ENCODE peak calls at places on chromosome 6, in nine cellular contexts. N, Y, Q, J, U, R, P, H and Z are unnamed samples.

GRCh38 chr6:33705268-33705885 is 6.1 kb downstream of the UQCC2 start:
- DNase-seq in Y (no peak), N (no peak), Q (no peak), U (no peak), R (no peak), J (no peak), P (no peak), H (no peak), Z (no peak)

GRCh38 chr6:53014744-53015143 is 19.7 kb upstream of the GSTA4 start:
- DNase-seq in J (no peak), N (no peak), U (no peak), H (no peak), R (no peak), Y (no peak), Q (no peak), P (no peak), Z (no peak)

GRCh38 chr6:67045076-67045475 is 1338.0 kb upstream of the EYS start:
- DNase-seq in Y (no peak), H (no peak), P (no peak), U (no peak), R (no peak), N (no peak), Q (no peak), J (no peak), Z (no peak)

GRCh38 chr6:4489538-4489937 is 286.7 kb upstream of the CDYL start:
- DNase-seq in R (no peak), Q (no peak), Y (no peak), H (no peak), N (no peak), P (no peak), U (no peak), J (no peak), Z (peak; percentile 10)

GRCh38 chr6:141402489-141402888 is 730.2 kb upstream of the GJE1 start:
- DNase-seq in R (no peak), H (no peak), N (no peak), U (no peak), Q (no peak), Y (no peak), J (no peak), P (no peak), Z (no peak)

GRCh38 chr6:40315055-40315454 is 272.1 kb downstream of the LRFN2 start:
- DNase-seq in Q (no peak), H (peak; percentile 81), N (no peak), Y (no peak), P (no peak), R (no peak), U (no peak), J (no peak), Z (no peak)

GRCh38 chr6:135880066-135880972 is 28.8 kb downstream of the PDE7B start:
- DNase-seq in Q (no peak), U (peak; percentile 49), P (no peak), R (no peak), Y (no peak), N (peak; percentile 77), H (no peak), J (peak; percentile 25), Z (no peak)

GRCh38 chr6:15690451-15690961 is 27.7 kb upstream of the DTNBP1 start:
- DNase-seq in H (no peak), Y (no peak), J (no peak), Q (no peak), U (no peak), P (no peak), R (no peak), N (no peak), Z (no peak)

GRCh38 chr6:166420351-166420750 is 37.6 kb upstream of the MPC1 start:
- DNase-seq in Y (no peak), H (peak; percentile 7), J (no peak), P (no peak), R (no peak), N (no peak), U (no peak), Q (peak; percentile 86), Z (no peak)

DNA sequence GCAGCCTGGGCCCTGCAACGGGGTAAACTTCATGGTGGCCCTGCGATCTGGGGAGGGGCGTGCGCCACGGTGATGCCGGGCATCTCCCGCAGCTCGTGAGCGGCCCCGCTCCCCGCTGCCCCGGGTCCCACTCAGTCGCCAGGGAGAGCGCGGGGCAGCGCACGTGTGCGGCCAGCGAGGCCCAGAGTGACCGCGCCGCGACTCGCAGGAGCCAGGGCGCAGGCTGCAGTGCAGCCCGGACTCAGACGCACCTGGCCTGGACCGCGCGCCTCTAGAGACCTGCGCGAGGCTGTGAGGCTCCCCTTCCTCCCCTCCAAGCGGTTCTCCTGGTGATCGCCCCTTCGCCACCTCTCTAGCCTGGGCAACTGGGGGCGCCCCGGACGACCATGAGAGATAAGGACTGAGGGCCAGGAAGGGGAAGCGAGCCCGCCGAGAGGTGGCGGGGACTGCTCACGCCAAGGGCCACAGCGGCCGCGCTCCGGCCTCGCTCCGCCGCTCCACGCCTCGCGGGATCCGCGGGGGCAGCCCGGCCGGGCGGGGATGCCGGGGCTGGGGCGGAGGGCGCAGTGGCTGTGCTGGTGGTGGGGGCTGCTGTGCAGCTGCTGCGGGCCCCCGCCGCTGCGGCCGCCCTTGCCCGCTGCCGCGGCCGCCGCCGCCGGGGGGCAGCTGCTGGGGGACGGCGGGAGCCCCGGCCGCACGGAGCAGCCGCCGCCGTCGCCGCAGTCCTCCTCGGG is 684 bp downstream of the BMP6 start:
- DNase-seq in R (no peak), J (peak; percentile 36), Y (no peak), N (peak; percentile 15), H (no peak), Q (no peak), U (no peak), P (no peak), Z (no peak)
- H3K4me3 ChIP-seq in R (no peak overlapping the region), J (peak overlapping the region; percentile 70), Y (peak overlapping the region; percentile 42), N (peak overlapping the region; percentile 51), H (peak overlapping the region; percentile 79), Q (peak overlapping the region; percentile 67), U (peak overlapping the region; percentile 51), P (peak overlapping the region; percentile 30), Z (peak overlapping the region; percentile 73)

DNA sequence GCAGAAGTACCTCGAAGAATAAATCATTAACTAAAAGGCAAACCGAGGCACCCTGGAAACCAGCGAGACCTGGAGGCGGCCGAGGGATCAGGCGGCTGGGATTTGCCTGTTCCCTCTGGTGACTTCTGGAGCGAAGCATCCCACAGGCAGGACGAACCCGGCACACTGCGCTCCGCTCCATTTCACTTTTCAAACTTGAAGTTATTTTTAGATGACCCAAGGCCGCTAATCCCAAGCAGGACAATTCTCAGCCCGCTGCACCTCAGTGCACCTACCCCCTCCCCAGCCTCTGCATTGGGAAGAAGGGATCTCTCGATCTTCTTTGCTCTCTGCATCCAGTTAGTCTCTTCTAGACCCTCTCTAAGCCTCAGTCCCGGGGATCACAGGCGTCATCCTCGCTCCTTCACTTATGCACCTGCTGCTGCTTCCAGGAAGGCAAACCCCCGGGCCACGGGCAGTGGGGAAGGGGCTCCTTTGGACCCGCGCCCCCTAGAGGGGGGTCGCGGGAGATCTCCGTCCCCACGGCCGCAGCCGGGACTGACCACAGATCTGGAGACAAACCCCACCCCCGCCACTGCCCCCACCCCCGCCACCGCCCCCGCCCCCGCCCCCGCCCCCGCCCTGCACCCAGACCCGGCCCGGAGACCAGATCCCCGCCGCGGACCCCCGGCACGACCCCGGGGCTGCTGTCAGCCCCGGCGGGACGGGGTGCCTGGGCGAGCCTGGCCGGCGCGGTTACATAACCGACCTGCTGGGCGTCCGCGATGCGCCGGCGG is 636 bp downstream of the RCAN2 start:
- DNase-seq in H (peak; percentile 65), Q (no peak), R (no peak), P (peak; percentile 26), N (no peak), Y (peak; percentile 68), U (no peak), J (no peak), Z (no peak)
- TF ChIP-seq CTCF in H (peak; percentile 0), Q (peak; percentile 51), R (peak; percentile 21), P (no peak), N (peak; percentile 5), Y (no peak), U (peak; percentile 40), J (peak; percentile 18), Z (peak; percentile 55)

GRCh38 chr6:158388727-158389126 is 76.5 kb downstream of the TULP4 start:
- DNase-seq in H (no peak), J (no peak), Q (no peak), Y (no peak), R (no peak), U (no peak), N (peak; percentile 10), P (no peak), Z (no peak)
- H3K4me3 ChIP-seq in H (no peak overlapping the region), J (no peak overlapping the region), Q (no peak overlapping the region), Y (no peak overlapping the region), R (no peak overlapping the region), U (no peak overlapping the region), N (no peak overlapping the region), P (no peak overlapping the region), Z (no peak overlapping the region)

DNA sequence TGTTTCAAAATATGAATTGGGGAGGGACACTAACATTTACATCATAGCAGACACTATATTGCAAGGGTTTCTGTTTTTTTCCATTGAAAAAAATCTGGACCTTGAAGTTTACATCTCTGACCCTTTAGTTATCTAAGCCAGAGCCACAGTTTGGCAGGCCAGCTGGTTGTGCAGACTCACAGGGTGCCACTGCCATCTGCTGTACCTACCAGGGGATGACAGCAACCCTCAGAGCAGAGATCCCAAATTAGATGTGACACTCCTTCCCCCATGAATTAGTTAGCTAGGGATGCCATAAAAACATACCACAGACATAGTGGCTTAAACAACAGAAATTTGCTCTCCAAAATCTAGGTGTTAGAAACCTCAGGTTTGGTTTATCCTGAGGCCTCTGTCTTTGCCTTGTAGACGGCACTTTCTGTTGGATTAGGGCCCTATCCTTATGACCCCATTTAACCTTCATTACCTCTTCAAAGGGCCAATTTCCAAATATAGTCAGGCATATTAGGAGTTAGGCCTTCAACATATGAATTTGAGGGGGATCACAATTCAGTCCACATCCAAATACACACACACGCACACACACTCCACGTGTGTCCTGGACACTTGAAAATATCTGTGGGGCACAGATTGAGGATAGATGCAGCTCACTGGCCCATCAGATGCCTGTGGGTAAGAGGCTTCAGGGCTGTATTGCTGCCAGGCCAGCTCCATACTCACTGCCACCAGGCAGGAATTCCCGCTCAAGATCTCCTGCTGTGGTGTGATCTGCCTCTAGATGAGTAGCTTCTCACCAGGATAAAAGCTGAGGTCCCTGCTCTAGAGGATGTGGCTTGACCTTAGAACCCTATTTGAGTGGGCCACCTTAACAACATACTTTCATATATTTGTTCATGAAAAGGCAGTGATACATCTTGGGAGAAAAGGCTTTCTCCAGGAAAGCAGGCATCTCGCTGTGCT is 166.1 kb upstream of the RNF217 start:
- DNase-seq in Q (no peak), H (peak; percentile 56), P (peak; percentile 13), U (no peak), Y (no peak), R (no peak), N (peak; percentile 14), J (no peak), Z (no peak)
- TF ChIP-seq CTCF in Q (peak; percentile 69), H (peak; percentile 53), P (no peak), U (no peak), Y (peak; percentile 31), R (peak; percentile 51), N (peak; percentile 27), J (peak; percentile 37), Z (peak; percentile 89)

DNA sequence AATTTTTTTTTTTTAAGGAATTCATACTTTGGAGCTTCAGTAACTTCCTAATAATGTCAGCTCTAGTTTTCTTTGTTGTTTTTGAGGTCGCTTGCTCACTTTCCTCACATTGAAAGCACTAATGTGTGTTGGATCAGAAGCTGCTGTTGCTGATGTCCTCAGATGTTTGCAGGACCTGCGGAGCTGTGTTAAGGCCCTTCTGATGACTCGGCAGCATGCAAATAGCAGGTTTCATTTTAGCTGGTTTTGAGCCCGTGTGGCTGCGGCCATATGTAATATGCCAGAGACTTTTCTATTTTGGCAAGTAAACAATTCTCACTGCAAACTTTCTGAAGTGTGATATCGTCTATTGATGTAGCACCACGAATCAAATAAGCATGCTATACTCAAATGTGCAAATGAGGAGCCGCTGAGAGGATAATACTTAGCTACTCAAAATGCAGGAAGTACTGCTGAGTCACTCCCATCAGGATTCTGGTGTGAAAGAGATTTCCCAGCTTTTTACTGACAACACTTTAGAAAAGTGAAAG is 187.8 kb downstream of the SASH1 start:
- DNase-seq in Q (no peak), J (no peak), R (no peak), P (peak; percentile 61), H (no peak), Y (no peak), U (peak; percentile 81), N (peak; percentile 47), Z (peak; percentile 35)
- H3K4me3 ChIP-seq in Q (no peak overlapping the region), J (no peak overlapping the region), R (no peak overlapping the region), P (no peak overlapping the region), H (peak overlapping the region; percentile 28), Y (no peak overlapping the region), U (peak overlapping the region; percentile 3), N (no peak overlapping the region), Z (no peak overlapping the region)